ENCODE peak calls at places on chromosomes 2 and 18, in seven cellular contexts. One of them, this sample, is unnamed.

GRCh38 chr2:133420748-133421147 is 147.5 kb downstream of the NCKAP5 start:
- DNase-seq in Karpas-422: peak
- DNase-seq in esophagus squamous epithelium: no peak
- DNase-seq in HCT116: no peak
- DNase-seq in fibroblast of lung: no peak
- DNase-seq in effector memory CD4-positive, alpha-beta T cell: no peak
- DNase-seq in coronary artery: no peak
- DNase-seq in this sample: no peak

GRCh38 chr2:210310550-210310949 is 4.4 kb downstream of the MYL1 start:
- DNase-seq in HCT116: no peak
- DNase-seq in coronary artery: no peak
- DNase-seq in effector memory CD4-positive, alpha-beta T cell: no peak
- DNase-seq in esophagus squamous epithelium: no peak
- DNase-seq in Karpas-422: no peak
- DNase-seq in fibroblast of lung: no peak
- DNase-seq in this sample: no peak

GRCh38 chr18:62683935-62684334 is 31.4 kb upstream of the PHLPP1 start:
- DNase-seq in effector memory CD4-positive, alpha-beta T cell: no peak
- DNase-seq in fibroblast of lung: no peak
- DNase-seq in esophagus squamous epithelium: no peak
- DNase-seq in HCT116: no peak
- DNase-seq in Karpas-422: no peak
- DNase-seq in coronary artery: no peak
- DNase-seq in this sample: no peak

GRCh38 chr2:204691911-204692510 is 146.7 kb downstream of the PARD3B start:
- DNase-seq in Karpas-422: peak
- DNase-seq in esophagus squamous epithelium: no peak
- DNase-seq in HCT116: peak
- DNase-seq in coronary artery: no peak
- DNase-seq in effector memory CD4-positive, alpha-beta T cell: no peak
- DNase-seq in fibroblast of lung: peak
- DNase-seq in this sample: no peak

GRCh38 chr2:29528891-29529520 is 392.4 kb downstream of the ALK start:
- DNase-seq in esophagus squamous epithelium: no peak
- DNase-seq in coronary artery: no peak
- DNase-seq in effector memory CD4-positive, alpha-beta T cell: no peak
- DNase-seq in Karpas-422: no peak
- DNase-seq in HCT116: no peak
- DNase-seq in fibroblast of lung: peak
- DNase-seq in this sample: no peak

GRCh38 chr2:232587527-232587926 is 37.0 kb downstream of the EIF4E2 start:
- DNase-seq in Karpas-422: no peak
- DNase-seq in esophagus squamous epithelium: no peak
- DNase-seq in fibroblast of lung: no peak
- DNase-seq in HCT116: no peak
- DNase-seq in coronary artery: no peak
- DNase-seq in effector memory CD4-positive, alpha-beta T cell: no peak
- DNase-seq in this sample: no peak

GRCh38 chr2:196592912-196593881 is 46.3 kb upstream of the CCDC150 start:
- DNase-seq in coronary artery: peak
- DNase-seq in Karpas-422: no peak
- DNase-seq in HCT116: no peak
- DNase-seq in fibroblast of lung: peak
- DNase-seq in effector memory CD4-positive, alpha-beta T cell: no peak
- DNase-seq in esophagus squamous epithelium: no peak
- DNase-seq in this sample: no peak

GRCh38 chr2:236859896-236860295 is 225.8 kb upstream of the COPS8 start:
- DNase-seq in effector memory CD4-positive, alpha-beta T cell: no peak
- DNase-seq in coronary artery: peak
- DNase-seq in fibroblast of lung: no peak
- DNase-seq in HCT116: no peak
- DNase-seq in Karpas-422: peak
- DNase-seq in esophagus squamous epithelium: no peak
- DNase-seq in this sample: no peak

GRCh38 chr2:11158916-11159573 is 3.8 kb downstream of the SLC66A3 start:
- DNase-seq in coronary artery: no peak
- DNase-seq in effector memory CD4-positive, alpha-beta T cell: no peak
- DNase-seq in fibroblast of lung: no peak
- DNase-seq in esophagus squamous epithelium: no peak
- DNase-seq in HCT116: no peak
- DNase-seq in Karpas-422: no peak
- DNase-seq in this sample: no peak

GRCh38 chr2:191625016-191625415 is 52.9 kb upstream of the NABP1 start:
- DNase-seq in effector memory CD4-positive, alpha-beta T cell: peak
- DNase-seq in esophagus squamous epithelium: no peak
- DNase-seq in Karpas-422: no peak
- DNase-seq in fibroblast of lung: peak
- DNase-seq in HCT116: no peak
- DNase-seq in coronary artery: no peak
- DNase-seq in this sample: peak

GRCh38 chr2:207330912-207331311 is 165.2 kb upstream of the KLF7 start:
- DNase-seq in esophagus squamous epithelium: no peak
- DNase-seq in fibroblast of lung: peak
- DNase-seq in effector memory CD4-positive, alpha-beta T cell: no peak
- DNase-seq in Karpas-422: peak
- DNase-seq in HCT116: peak
- DNase-seq in coronary artery: no peak
- DNase-seq in this sample: no peak

GRCh38 chr2:236776695-236777251 is 207.1 kb downstream of the ACKR3 start:
- DNase-seq in esophagus squamous epithelium: no peak
- DNase-seq in coronary artery: no peak
- DNase-seq in HCT116: no peak
- DNase-seq in Karpas-422: no peak
- DNase-seq in effector memory CD4-positive, alpha-beta T cell: no peak
- DNase-seq in fibroblast of lung: peak
- DNase-seq in this sample: no peak

GRCh38 chr2:167914969-167915368 is 332.4 kb downstream of the STK39 start:
- DNase-seq in Karpas-422: no peak
- DNase-seq in coronary artery: no peak
- DNase-seq in effector memory CD4-positive, alpha-beta T cell: no peak
- DNase-seq in fibroblast of lung: no peak
- DNase-seq in HCT116: no peak
- DNase-seq in esophagus squamous epithelium: no peak
- DNase-seq in this sample: no peak

GRCh38 chr2:30234180-30234971 is 3.0 kb downstream of the LBH start:
- DNase-seq in effector memory CD4-positive, alpha-beta T cell: no peak
- DNase-seq in coronary artery: peak
- DNase-seq in fibroblast of lung: peak
- DNase-seq in esophagus squamous epithelium: no peak
- DNase-seq in HCT116: no peak
- DNase-seq in Karpas-422: no peak
- DNase-seq in this sample: peak

GRCh38 chr18:14914126-14914525 is 166.2 kb downstream of the ANKRD30B start:
- DNase-seq in esophagus squamous epithelium: no peak
- DNase-seq in coronary artery: peak
- DNase-seq in HCT116: no peak
- DNase-seq in Karpas-422: no peak
- DNase-seq in fibroblast of lung: no peak
- DNase-seq in effector memory CD4-positive, alpha-beta T cell: no peak
- DNase-seq in this sample: no peak

GRCh38 chr2:37315364-37315763 is 9.3 kb downstream of the PRKD3 start:
- DNase-seq in coronary artery: no peak
- DNase-seq in esophagus squamous epithelium: no peak
- DNase-seq in HCT116: no peak
- DNase-seq in fibroblast of lung: no peak
- DNase-seq in Karpas-422: no peak
- DNase-seq in effector memory CD4-positive, alpha-beta T cell: no peak
- DNase-seq in this sample: no peak

GRCh38 chr18:55932675-55933074 is 344.7 kb upstream of the TCF4 start:
- DNase-seq in HCT116: no peak
- DNase-seq in Karpas-422: no peak
- DNase-seq in esophagus squamous epithelium: no peak
- DNase-seq in coronary artery: no peak
- DNase-seq in effector memory CD4-positive, alpha-beta T cell: no peak
- DNase-seq in fibroblast of lung: no peak
- DNase-seq in this sample: no peak

GRCh38 chr2:147273106-147273505 is 571.7 kb upstream of the ACVR2A start:
- DNase-seq in HCT116: no peak
- DNase-seq in fibroblast of lung: no peak
- DNase-seq in coronary artery: no peak
- DNase-seq in esophagus squamous epithelium: no peak
- DNase-seq in effector memory CD4-positive, alpha-beta T cell: no peak
- DNase-seq in Karpas-422: no peak
- DNase-seq in this sample: no peak

GRCh38 chr2:42859006-42859552 is 66.7 kb upstream of the HAAO start:
- DNase-seq in HCT116: peak
- DNase-seq in coronary artery: no peak
- DNase-seq in effector memory CD4-positive, alpha-beta T cell: no peak
- DNase-seq in esophagus squamous epithelium: no peak
- DNase-seq in Karpas-422: peak
- DNase-seq in fibroblast of lung: peak
- DNase-seq in this sample: peak

GRCh38 chr2:231463698-231464575 is at the start of gene NCL:
- DNase-seq in effector memory CD4-positive, alpha-beta T cell: peak
- DNase-seq in fibroblast of lung: peak
- DNase-seq in esophagus squamous epithelium: peak
- DNase-seq in Karpas-422: peak
- DNase-seq in coronary artery: peak
- DNase-seq in HCT116: peak
- DNase-seq in this sample: peak

DNA sequence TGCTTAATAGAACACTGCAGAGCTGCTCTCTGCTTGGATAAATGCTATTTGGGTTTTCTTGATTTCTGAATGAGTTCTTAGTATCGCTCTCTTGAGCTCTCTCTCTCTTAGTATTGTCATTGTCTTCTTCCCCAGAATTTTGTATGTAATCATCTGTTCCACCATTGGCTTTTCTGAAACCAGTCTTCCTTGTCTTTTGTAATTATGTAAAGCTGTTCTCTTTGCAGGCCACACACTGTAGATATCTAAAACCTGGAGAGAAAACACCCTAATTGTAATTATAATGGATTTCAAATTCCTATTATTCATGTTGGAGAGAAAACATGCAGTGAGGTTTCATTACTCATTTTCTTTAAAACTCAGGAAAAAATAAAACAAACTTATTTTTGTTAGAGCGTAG is 333.1 kb upstream of the CHAC2 start:
- DNase-seq in HCT116: no peak
- DNase-seq in effector memory CD4-positive, alpha-beta T cell: no peak
- DNase-seq in esophagus squamous epithelium: no peak
- DNase-seq in Karpas-422: no peak
- DNase-seq in fibroblast of lung: no peak
- DNase-seq in coronary artery: no peak
- DNase-seq in this sample: no peak
- H3K27ac ChIP-seq in HCT116: no peak
- H3K27ac ChIP-seq in effector memory CD4-positive, alpha-beta T cell: no peak
- H3K27ac ChIP-seq in esophagus squamous epithelium: no peak
- H3K27ac ChIP-seq in Karpas-422: no peak
- H3K27ac ChIP-seq in fibroblast of lung: no peak
- H3K27ac ChIP-seq in coronary artery: no peak
- H3K27ac ChIP-seq in this sample: no peak

GRCh38 chr2:199581504-199581903 is 123.8 kb upstream of the SATB2 start:
- DNase-seq in effector memory CD4-positive, alpha-beta T cell: no peak
- DNase-seq in fibroblast of lung: no peak
- DNase-seq in coronary artery: no peak
- DNase-seq in HCT116: no peak
- DNase-seq in esophagus squamous epithelium: no peak
- DNase-seq in Karpas-422: no peak
- DNase-seq in this sample: no peak
- H3K4me3 ChIP-seq in effector memory CD4-positive, alpha-beta T cell: no peak
- H3K4me3 ChIP-seq in fibroblast of lung: peak
- H3K4me3 ChIP-seq in coronary artery: peak
- H3K4me3 ChIP-seq in HCT116: no peak
- H3K4me3 ChIP-seq in esophagus squamous epithelium: peak
- H3K4me3 ChIP-seq in Karpas-422: peak
- H3K4me3 ChIP-seq in this sample: no peak

GRCh38 chr18:13276530-13277520 is 58.3 kb downstream of the LDLRAD4 start:
- DNase-seq in HCT116: no peak
- DNase-seq in esophagus squamous epithelium: no peak
- DNase-seq in effector memory CD4-positive, alpha-beta T cell: no peak
- DNase-seq in Karpas-422: no peak
- DNase-seq in fibroblast of lung: no peak
- DNase-seq in coronary artery: peak
- DNase-seq in this sample: no peak
- H3K27ac ChIP-seq in HCT116: no peak
- H3K27ac ChIP-seq in esophagus squamous epithelium: no peak
- H3K27ac ChIP-seq in effector memory CD4-positive, alpha-beta T cell: peak
- H3K27ac ChIP-seq in Karpas-422: no peak
- H3K27ac ChIP-seq in fibroblast of lung: no peak
- H3K27ac ChIP-seq in coronary artery: no peak
- H3K27ac ChIP-seq in this sample: no peak

GRCh38 chr2:55277310-55277709 is 8.3 kb upstream of the MTIF2 start:
- DNase-seq in coronary artery: no peak
- DNase-seq in fibroblast of lung: no peak
- DNase-seq in HCT116: no peak
- DNase-seq in Karpas-422: no peak
- DNase-seq in esophagus squamous epithelium: no peak
- DNase-seq in effector memory CD4-positive, alpha-beta T cell: no peak
- DNase-seq in this sample: no peak

GRCh38 chr2:55283083-55283482 is 14.1 kb upstream of the MTIF2 start:
- DNase-seq in esophagus squamous epithelium: no peak
- DNase-seq in Karpas-422: no peak
- DNase-seq in fibroblast of lung: no peak
- DNase-seq in effector memory CD4-positive, alpha-beta T cell: no peak
- DNase-seq in coronary artery: no peak
- DNase-seq in HCT116: no peak
- DNase-seq in this sample: no peak

DNA sequence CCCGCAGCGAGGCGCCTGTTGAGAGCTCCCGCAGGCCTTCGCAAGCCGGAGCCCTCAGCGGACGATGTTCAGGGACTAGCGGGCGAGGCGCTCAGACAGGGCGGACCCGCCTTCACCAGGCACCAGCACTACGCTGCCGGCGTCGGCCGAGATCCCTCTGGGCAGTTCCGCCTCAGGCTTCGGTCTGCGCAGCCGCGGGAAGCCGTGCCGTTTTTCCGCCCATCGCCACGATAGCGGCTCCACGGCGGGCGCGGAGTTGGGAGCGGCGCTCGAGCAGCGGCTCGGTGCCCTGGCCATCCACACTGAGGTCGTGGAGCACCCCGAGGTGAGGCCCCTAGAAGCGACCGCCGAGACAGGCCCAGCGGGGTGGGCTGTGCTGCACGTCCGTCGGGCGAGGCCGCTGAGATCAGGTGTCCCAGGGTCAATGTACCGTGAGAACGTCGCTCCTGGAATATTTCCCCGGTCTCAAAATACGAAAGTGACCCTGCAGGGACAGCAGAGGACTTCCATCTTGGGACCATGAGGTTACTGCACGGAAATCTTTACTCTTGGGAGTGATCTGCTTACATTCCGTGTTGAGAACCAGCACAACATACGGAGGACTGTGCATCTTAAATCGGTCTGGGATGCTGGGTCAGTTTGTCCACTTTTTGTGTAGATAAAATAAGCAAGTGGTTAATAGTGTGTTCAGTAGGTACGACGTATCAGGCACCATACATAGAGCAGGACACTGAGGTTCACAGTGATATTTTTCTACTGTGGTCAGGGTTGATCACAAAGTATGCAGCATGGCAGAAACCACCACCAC is 13.3 kb upstream of the MTIF2 start:
- DNase-seq in esophagus squamous epithelium: peak
- DNase-seq in Karpas-422: peak
- DNase-seq in HCT116: peak
- DNase-seq in coronary artery: peak
- DNase-seq in fibroblast of lung: peak
- DNase-seq in effector memory CD4-positive, alpha-beta T cell: peak
- DNase-seq in this sample: peak
- H3K4me3 ChIP-seq in esophagus squamous epithelium: peak
- H3K4me3 ChIP-seq in Karpas-422: peak
- H3K4me3 ChIP-seq in HCT116: peak
- H3K4me3 ChIP-seq in coronary artery: peak
- H3K4me3 ChIP-seq in fibroblast of lung: peak
- H3K4me3 ChIP-seq in effector memory CD4-positive, alpha-beta T cell: peak
- H3K4me3 ChIP-seq in this sample: peak

This sample was measured in CD8-positive, alpha-beta T cell.